ENCODE peak calls at places on chromosomes 12 and 14, in seven cellular contexts. C is A549, K is AG04449, Q is heart right ventricle, S is astrocyte of the cerebellum, N is osteocyte, B is upper lobe of left lung. O is an unnamed sample.

GRCh38 chr12:19415563-19415962 is 23.7 kb upstream of the AEBP2 start:
- DNase-seq in C (no peak), K (no peak), Q (no peak), S (no peak), N (no peak), B (no peak), O (no peak)

GRCh38 chr12:53712059-53712643 is 15.1 kb downstream of the CALCOCO1 start:
- DNase-seq in C (no peak), K (no peak), Q (no peak), S (no peak), N (no peak), B (no peak), O (no peak)

GRCh38 chr14:81485372-81485771 is 48.3 kb downstream of the SEL1L start:
- DNase-seq in C (no peak), K (no peak), Q (no peak), S (no peak), N (no peak), B (no peak), O (no peak)

GRCh38 chr12:131131077-131131807 is 177.5 kb downstream of the ADGRD1 start:
- DNase-seq in C (no peak), K (no peak), Q (no peak), S (no peak), N (peak), B (peak), O (peak)

GRCh38 chr14:65469903-65470302 is 57.4 kb downstream of the FUT8 start:
- DNase-seq in C (no peak), K (no peak), Q (no peak), S (no peak), N (no peak), B (peak), O (no peak)

GRCh38 chr12:122722347-122722746 is 5.7 kb upstream of the HCAR3 start:
- DNase-seq in C (no peak), K (no peak), Q (no peak), S (no peak), N (no peak), B (no peak), O (no peak)

GRCh38 chr12:54306925-54307731 is 6.3 kb upstream of the NFE2 start:
- DNase-seq in C (peak), K (no peak), Q (peak), S (no peak), N (no peak), B (peak), O (no peak)

GRCh38 chr14:30874120-30874998 is at the start of gene COCH:
- DNase-seq in C (peak), K (no peak), Q (peak), S (no peak), N (no peak), B (peak), O (peak)

GRCh38 chr14:40318211-40318719 is 886.0 kb upstream of the FBXO33 start:
- DNase-seq in C (no peak), K (no peak), Q (no peak), S (no peak), N (no peak), B (no peak), O (no peak)

GRCh38 chr12:56677680-56678079 is 10.4 kb downstream of the PTGES3 start:
- DNase-seq in C (no peak), K (no peak), Q (no peak), S (no peak), N (no peak), B (no peak), O (no peak)

GRCh38 chr14:32933943-32934890 is 4.5 kb upstream of the NPAS3 start:
- DNase-seq in C (no peak), K (no peak), Q (peak), S (peak), N (no peak), B (peak), O (peak)

GRCh38 chr12:55060470-55060869 is 40.7 kb downstream of the NEUROD4 start:
- DNase-seq in C (no peak), K (no peak), Q (no peak), S (no peak), N (no peak), B (no peak), O (no peak)

GRCh38 chr12:106074706-106075392 is 63.9 kb downstream of the NUAK1 start:
- DNase-seq in C (no peak), K (no peak), Q (no peak), S (peak), N (no peak), B (no peak), O (no peak)

GRCh38 chr14:51573607-51574006 is 78.1 kb upstream of the FRMD6 start:
- DNase-seq in C (no peak), K (no peak), Q (no peak), S (no peak), N (no peak), B (no peak), O (no peak)

GRCh38 chr14:33652566-33653320 is 298.1 kb downstream of the EGLN3 start:
- DNase-seq in C (no peak), K (no peak), Q (no peak), S (no peak), N (no peak), B (no peak), O (no peak)

GRCh38 chr12:76029982-76030377 is 1.6 kb downstream of the PHLDA1 start:
- DNase-seq in C (peak), K (no peak), Q (peak), S (no peak), N (no peak), B (peak), O (peak)

GRCh38 chr12:27626239-27626638 is 70.0 kb upstream of the REP15 start:
- DNase-seq in C (no peak), K (no peak), Q (no peak), S (no peak), N (no peak), B (no peak), O (no peak)

GRCh38 chr14:90760591-90761316 is 55.5 kb downstream of the TTC7B start:
- DNase-seq in C (peak), K (no peak), Q (no peak), S (peak), N (peak), B (no peak), O (no peak)

GRCh38 chr14:96626121-96626768 is 124.1 kb downstream of the PAPOLA start:
- DNase-seq in C (no peak), K (no peak), Q (no peak), S (no peak), N (peak), B (no peak), O (no peak)

GRCh38 chr12:93572712-93573551 is 457 bp downstream of the SOCS2 start:
- DNase-seq in C (no peak), K (no peak), Q (peak), S (no peak), N (no peak), B (peak), O (peak)

GRCh38 chr12:106187155-106187789 is 48.5 kb upstream of the NUAK1 start:
- DNase-seq in C (no peak), K (no peak), Q (no peak), S (no peak), N (no peak), B (no peak), O (no peak)

GRCh38 chr12:76964784-76965571 is 86.2 kb upstream of the CSRP2 start:
- DNase-seq in C (no peak), K (no peak), Q (no peak), S (no peak), N (no peak), B (no peak), O (no peak)

GRCh38 chr14:60214003-60214402 is 35.0 kb upstream of the PPM1A start:
- DNase-seq in C (no peak), K (no peak), Q (no peak), S (no peak), N (no peak), B (no peak), O (no peak)

GRCh38 chr14:103543140-103543539 is 14.1 kb downstream of the TRMT61A start:
- DNase-seq in C (no peak), K (no peak), Q (peak), S (no peak), N (no peak), B (peak), O (no peak)

GRCh38 chr12:64256166-64256800 is 34.2 kb upstream of the KICS2 start:
- DNase-seq in C (peak), K (no peak), Q (no peak), S (peak), N (no peak), B (no peak), O (no peak)

GRCh38 chr12:67705394-67706370 is 57.1 kb downstream of the DYRK2 start:
- DNase-seq in C (peak), K (peak), Q (no peak), S (no peak), N (no peak), B (no peak), O (no peak)

GRCh38 chr14:81200041-81200440 is 20.7 kb downstream of the GTF2A1 start:
- DNase-seq in C (no peak), K (no peak), Q (no peak), S (no peak), N (no peak), B (no peak), O (no peak)

GRCh38 chr12:128286970-128287369 is 20.0 kb downstream of the TMEM132C start:
- DNase-seq in C (no peak), K (no peak), Q (no peak), S (no peak), N (no peak), B (no peak), O (no peak)

GRCh38 chr12:87152084-87152483 is 877.1 kb downstream of the C12orf50 start:
- DNase-seq in C (no peak), K (no peak), Q (no peak), S (no peak), N (no peak), B (no peak), O (no peak)

GRCh38 chr12:93892431-93893210 is 215.4 kb downstream of the CRADD start:
- DNase-seq in C (no peak), K (no peak), Q (no peak), S (no peak), N (peak), B (peak), O (no peak)

GRCh38 chr14:82855912-82856381 is 1322.3 kb upstream of the SEL1L start:
- DNase-seq in C (no peak), K (no peak), Q (no peak), S (peak), N (no peak), B (no peak), O (no peak)
- TF ChIP-seq CTCF in C (no peak), K (no peak), Q (peak), S (peak), N (peak), B (no peak), O (peak)

GRCh38 chr12:79549531-79550271 is 141.1 kb downstream of the PAWR start:
- DNase-seq in C (peak), K (no peak), Q (no peak), S (no peak), N (no peak), B (no peak), O (no peak)

GRCh38 chr12:79557690-79558315 is 133.0 kb downstream of the PAWR start:
- DNase-seq in C (no peak), K (no peak), Q (no peak), S (no peak), N (no peak), B (no peak), O (no peak)

GRCh38 chr12:79552186-79552585 is 138.6 kb downstream of the PAWR start:
- DNase-seq in C (no peak), K (no peak), Q (no peak), S (peak), N (no peak), B (no peak), O (no peak)

GRCh38 chr12:79555006-79555925 is 135.5 kb downstream of the PAWR start:
- DNase-seq in C (peak), K (no peak), Q (no peak), S (peak), N (no peak), B (no peak), O (no peak)

GRCh38 chr12:79553863-79554574 is 136.7 kb downstream of the PAWR start:
- DNase-seq in C (no peak), K (no peak), Q (no peak), S (no peak), N (no peak), B (peak), O (no peak)
- TF ChIP-seq CTCF in C (no peak), K (no peak), Q (no peak), S (no peak), N (no peak), B (no peak), O (no peak)

DNA sequence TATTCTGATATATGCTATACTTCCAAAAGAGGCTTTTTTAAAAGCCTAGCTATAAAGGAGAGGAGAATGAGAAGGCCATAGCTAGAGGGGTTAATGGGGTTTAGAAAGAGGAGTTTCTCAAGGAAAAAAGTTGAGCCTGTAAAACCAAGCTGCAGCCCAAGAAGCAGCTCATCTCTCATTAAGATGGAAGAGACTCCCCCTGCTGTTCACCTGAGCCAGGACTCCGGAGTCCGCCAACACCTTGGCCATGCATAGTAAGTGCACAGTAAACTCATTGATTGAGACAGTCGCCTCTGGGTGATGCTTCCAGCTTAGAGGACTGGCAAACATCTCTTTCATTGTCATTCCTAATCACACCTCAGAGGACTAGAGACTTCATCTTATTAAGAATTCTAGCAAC is 46.2 kb downstream of the ANO2 start:
- DNase-seq in C (peak), K (no peak), Q (no peak), S (no peak), N (peak), B (no peak), O (no peak)
- TF ChIP-seq CTCF in C (no peak), K (no peak), Q (no peak), S (no peak), N (no peak), B (no peak), O (peak)

GRCh38 chr14:95382747-95383146 is 63.0 kb upstream of the CLMN start:
- DNase-seq in C (no peak), K (no peak), Q (no peak), S (no peak), N (no peak), B (no peak), O (no peak)

GRCh38 chr14:95380350-95381042 is 60.8 kb upstream of the CLMN start:
- DNase-seq in C (no peak), K (no peak), Q (no peak), S (no peak), N (no peak), B (no peak), O (no peak)

GRCh38 chr14:95379634-95380033 is 59.9 kb upstream of the CLMN start:
- DNase-seq in C (no peak), K (no peak), Q (no peak), S (no peak), N (no peak), B (no peak), O (no peak)

GRCh38 chr14:95385701-95386100 is 66.0 kb upstream of the CLMN start:
- DNase-seq in C (no peak), K (no peak), Q (no peak), S (no peak), N (no peak), B (no peak), O (no peak)

GRCh38 chr14:95381726-95382125 is 62.0 kb upstream of the CLMN start:
- DNase-seq in C (no peak), K (no peak), Q (no peak), S (no peak), N (no peak), B (no peak), O (no peak)
- TF ChIP-seq CTCF in C (no peak), K (no peak), Q (no peak), S (no peak), N (no peak), B (no peak), O (no peak)

O was measured in endothelial cell.